ENCODE peak calls at places on chromosomes 2 and 18, in eight cellular contexts. D is breast epithelium, U is transverse colon, W is spleen, J is vagina, B is H1, A is HCT116, O is sigmoid colon. M is an unnamed sample.
A peak's percentile ranks its signal among the peaks of the same experiment; 100 is the strongest.

GRCh38 chr2:230048010-230048671 is 20.6 kb downstream of the SLC16A14 start:
- DNase-seq in D (no peak), U (no peak), W (no peak), J (no peak), B (no peak), A (no peak), O (no peak), M (no peak)

GRCh38 chr2:173572848-173573247 is 218.2 kb downstream of the CDCA7 start:
- DNase-seq in D (no peak), U (no peak), W (no peak), J (no peak), B (no peak), A (no peak), O (no peak), M (no peak)

GRCh38 chr2:53994735-53995538 is 24.1 kb upstream of the PSME4 start:
- DNase-seq in D (no peak), U (no peak), W (no peak), J (no peak), B (no peak), A (no peak), O (no peak), M (no peak)

GRCh38 chr2:35526741-35527140 is 828.8 kb upstream of the CRIM1 start:
- DNase-seq in D (no peak), U (no peak), W (no peak), J (no peak), B (no peak), A (no peak), O (no peak), M (no peak)

GRCh38 chr2:13035866-13036265 is 319.1 kb downstream of the TRIB2 start:
- DNase-seq in D (no peak), U (no peak), W (no peak), J (no peak), B (no peak), A (no peak), O (no peak), M (no peak)

GRCh38 chr2:133489146-133489545 is 79.1 kb downstream of the NCKAP5 start:
- DNase-seq in D (no peak), U (no peak), W (no peak), J (no peak), B (no peak), A (no peak), O (no peak), M (no peak)

GRCh38 chr18:10524507-10525425 is 1.1 kb upstream of the NAPG start:
- DNase-seq in D (no peak), U (no peak), W (no peak), J (no peak), B (no peak), A (no peak), O (peak; percentile 80), M (no peak)

GRCh38 chr2:96527052-96527964 is 9.2 kb upstream of the ARID5A start:
- DNase-seq in D (no peak), U (peak; percentile 42), W (peak; percentile 88), J (no peak), B (peak; percentile 75), A (no peak), O (peak; percentile 69), M (no peak)

GRCh38 chr2:174334278-174334715 is 457 bp upstream of the SP9 start:
- DNase-seq in D (no peak), U (no peak), W (no peak), J (no peak), B (peak; percentile 66), A (no peak), O (no peak), M (no peak)

GRCh38 chr2:164735309-164735919 is 106.2 kb downstream of the COBLL1 start:
- DNase-seq in D (peak; percentile 40), U (no peak), W (no peak), J (no peak), B (no peak), A (no peak), O (no peak), M (no peak)

GRCh38 chr2:215658635-215659305 is 222.9 kb upstream of the FN1 start:
- DNase-seq in D (no peak), U (no peak), W (no peak), J (no peak), B (no peak), A (no peak), O (no peak), M (no peak)
- H3K4me1 ChIP-seq in D (no peaks in the 10 kb centered on the region), U (peaks cover 4% of the 10 kb centered on the region), W (no peaks in the 10 kb centered on the region), J (no peaks in the 10 kb centered on the region), B (no peaks in the 10 kb centered on the region), A (no peaks in the 10 kb centered on the region), O (peaks cover 44% of the 10 kb centered on the region), M (no peaks in the 10 kb centered on the region)

DNA sequence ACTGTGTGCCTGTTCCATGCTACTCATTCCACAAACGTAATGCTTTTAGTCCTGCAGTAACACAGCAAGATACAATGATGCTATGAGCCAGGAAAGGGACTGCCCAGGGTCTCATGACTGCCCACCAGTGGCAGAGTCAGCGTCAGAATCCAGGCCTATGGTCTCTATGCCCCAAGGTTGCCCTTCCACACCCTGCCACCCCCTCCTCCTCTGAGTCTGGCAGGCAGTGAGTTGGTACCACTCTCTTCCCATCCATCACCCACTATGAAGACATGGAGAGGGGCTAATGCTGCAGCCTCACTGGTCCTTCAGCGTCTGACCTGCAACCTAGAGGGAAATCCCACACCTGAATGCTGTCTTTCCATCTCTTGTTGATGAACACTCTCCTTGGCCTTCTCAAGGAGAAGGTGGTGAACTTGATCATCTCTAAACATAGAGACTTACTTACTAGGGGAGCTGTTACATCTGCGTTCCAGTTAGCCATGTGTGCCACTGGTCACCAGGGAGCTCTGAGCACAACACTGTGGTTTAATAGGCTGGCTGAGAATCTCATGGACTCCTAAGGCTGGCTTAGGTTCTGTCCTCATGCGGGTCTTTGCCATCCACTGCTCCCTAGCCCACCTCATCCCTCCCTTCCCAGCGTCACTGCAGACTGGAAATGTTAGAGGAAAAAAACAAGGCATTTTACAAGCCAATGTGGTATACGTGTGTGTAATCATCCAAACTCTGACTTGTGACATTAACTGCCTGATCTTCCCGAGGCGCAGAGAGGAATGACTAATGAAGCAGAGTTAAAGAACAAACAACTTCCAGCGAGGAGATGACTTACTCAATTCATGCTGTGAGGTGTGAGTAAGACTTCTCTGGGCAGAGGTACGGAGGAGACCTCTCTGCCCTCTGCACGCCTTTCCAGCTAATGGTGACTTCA is 28.8 kb downstream of the STEAP3 start:
- DNase-seq in D (peak; percentile 28), U (no peak), W (no peak), J (no peak), B (no peak), A (peak; percentile 91), O (no peak), M (no peak)
- TF ChIP-seq POLR2AphosphoS5 in D (no peak), U (no peak), W (no peak), J (peak; percentile 58), B (no peak), A (peak; percentile 43), O (no peak), M (no peak)

GRCh38 chr2:216904974-216905373 is 45.1 kb upstream of the TNP1 start:
- DNase-seq in D (no peak), U (no peak), W (no peak), J (no peak), B (no peak), A (no peak), O (no peak), M (no peak)

GRCh38 chr2:216904554-216904953 is 44.7 kb upstream of the TNP1 start:
- DNase-seq in D (no peak), U (no peak), W (no peak), J (no peak), B (no peak), A (no peak), O (no peak), M (no peak)

GRCh38 chr2:216909541-216910175 is 49.8 kb upstream of the TNP1 start:
- DNase-seq in D (no peak), U (no peak), W (no peak), J (no peak), B (no peak), A (no peak), O (no peak), M (no peak)

GRCh38 chr2:216903470-216903869 is 43.6 kb upstream of the TNP1 start:
- DNase-seq in D (no peak), U (no peak), W (no peak), J (no peak), B (no peak), A (no peak), O (no peak), M (no peak)

DNA sequence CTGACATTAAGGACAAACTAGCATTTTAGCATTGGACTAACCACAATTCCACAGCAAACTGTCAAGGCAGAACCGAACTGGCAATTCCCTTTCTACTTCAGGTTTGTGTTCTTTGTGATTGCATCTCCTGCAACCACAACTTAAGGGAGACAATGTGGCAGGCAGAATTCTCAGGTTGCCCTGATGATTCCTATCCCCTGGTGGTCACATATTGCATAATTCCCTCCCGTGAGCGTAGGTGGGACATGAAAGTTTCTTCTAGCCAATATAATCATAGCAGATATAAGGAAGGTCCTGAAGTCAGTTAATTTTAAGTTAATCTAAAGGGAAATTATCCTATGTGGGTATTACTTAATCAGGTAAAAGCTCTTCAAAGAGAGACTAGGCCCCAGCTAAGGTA is 45.8 kb upstream of the TNP1 start:
- DNase-seq in D (no peak), U (no peak), W (no peak), J (no peak), B (no peak), A (no peak), O (no peak), M (no peak)
- TF ChIP-seq CTCF in D (no peak), U (no peak), W (no peak), J (no peak), B (no peak), A (no peak), O (no peak), M (no peak)

DNA sequence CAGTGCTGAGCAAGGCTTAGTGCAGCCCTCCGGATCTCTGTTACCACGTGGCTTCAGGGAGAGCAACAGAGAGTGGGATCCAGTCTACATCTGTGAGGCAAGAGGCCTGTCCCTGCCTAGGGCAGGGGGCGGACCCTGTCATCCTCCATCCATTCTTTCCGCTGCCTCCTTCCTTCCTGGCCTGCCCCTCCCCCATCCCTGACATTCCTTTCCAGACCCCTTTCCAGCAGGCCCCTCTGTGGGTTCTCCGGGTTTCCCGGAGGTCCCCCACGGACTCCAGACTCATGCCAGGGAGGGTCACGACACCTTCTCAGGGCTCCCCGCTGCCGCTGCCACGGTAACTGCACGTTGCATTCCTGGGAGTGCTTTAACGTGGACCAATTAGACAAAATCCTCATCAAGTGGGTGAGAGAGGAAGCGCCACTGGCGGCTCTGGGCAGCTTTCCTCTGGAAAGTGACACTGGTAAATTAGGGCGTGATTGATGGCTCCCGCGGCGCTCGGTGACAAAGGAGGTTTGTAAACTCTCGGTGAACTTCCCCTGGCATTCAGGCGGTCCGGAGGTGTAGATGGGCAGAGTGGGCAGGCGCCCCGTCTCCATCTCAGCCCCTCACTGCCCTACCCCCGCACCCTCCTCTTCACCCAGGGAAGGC is 11.4 kb downstream of the ATOH8 start:
- DNase-seq in D (no peak), U (no peak), W (no peak), J (no peak), B (peak; percentile 69), A (no peak), O (no peak), M (no peak)
- H3K4me1 ChIP-seq in D (peaks cover 5% of the 10 kb centered on the region), U (peaks cover 24% of the 10 kb centered on the region), W (peaks cover 82% of the 10 kb centered on the region), J (peaks cover 92% of the 10 kb centered on the region), B (peaks cover 5% of the 10 kb centered on the region), A (peaks cover 27% of the 10 kb centered on the region), O (peaks cover 30% of the 10 kb centered on the region), M (peaks cover 4% of the 10 kb centered on the region)

GRCh38 chr2:168255103-168255502 is 7.7 kb upstream of the STK39 start:
- DNase-seq in D (no peak), U (no peak), W (no peak), J (no peak), B (no peak), A (no peak), O (no peak), M (no peak)
- TF ChIP-seq POLR2AphosphoS5 in D (no peak), U (no peak), W (no peak), J (no peak), B (no peak), A (no peak), O (no peak), M (no peak)